ENCODE peak calls at places on chromosomes 7 and 10, in six cellular contexts. One of them, this sample, is unnamed.
A peak's percentile ranks its signal among the peaks of the same experiment; 100 is the strongest.

GRCh38 chr10:49080071-49080470 is 35.3 kb downstream of the VSTM4 start:
- DNase-seq in A549: no peak
- DNase-seq in K562: no peak
- DNase-seq in SK-N-SH: no peak
- DNase-seq in HepG2: no peak
- DNase-seq in GM12878: no peak
- DNase-seq in this sample: no peak

GRCh38 chr7:2527505-2528464 is 8.2 kb downstream of the LFNG start:
- DNase-seq in A549: peak; percentile 75
- DNase-seq in K562: peak; percentile 79
- DNase-seq in SK-N-SH: no peak
- DNase-seq in HepG2: peak; percentile 84
- DNase-seq in GM12878: no peak
- DNase-seq in this sample: no peak

GRCh38 chr7:100693312-100694195 is 496 bp downstream of the GIGYF1 start:
- DNase-seq in A549: no peak
- DNase-seq in K562: peak; percentile 93
- DNase-seq in SK-N-SH: peak; percentile 89
- DNase-seq in HepG2: no peak
- DNase-seq in GM12878: no peak
- DNase-seq in this sample: no peak

GRCh38 chr10:117457932-117458331 is 82.7 kb upstream of the PDZD8 start:
- DNase-seq in A549: no peak
- DNase-seq in K562: no peak
- DNase-seq in SK-N-SH: no peak
- DNase-seq in HepG2: no peak
- DNase-seq in GM12878: no peak
- DNase-seq in this sample: no peak

GRCh38 chr7:69651101-69651590 is 52.9 kb downstream of the AUTS2 start:
- DNase-seq in A549: no peak
- DNase-seq in K562: no peak
- DNase-seq in SK-N-SH: no peak
- DNase-seq in HepG2: no peak
- DNase-seq in GM12878: peak; percentile 75
- DNase-seq in this sample: no peak

GRCh38 chr10:80191589-80192270 is 13.6 kb downstream of the ANXA11 start:
- DNase-seq in A549: no peak
- DNase-seq in K562: no peak
- DNase-seq in SK-N-SH: no peak
- DNase-seq in HepG2: no peak
- DNase-seq in GM12878: no peak
- DNase-seq in this sample: no peak

GRCh38 chr10:106615081-106615480 is 549.4 kb downstream of the SORCS1 start:
- DNase-seq in A549: no peak
- DNase-seq in K562: no peak
- DNase-seq in SK-N-SH: no peak
- DNase-seq in HepG2: no peak
- DNase-seq in GM12878: no peak
- DNase-seq in this sample: no peak

GRCh38 chr10:47253651-47254375 is 46.2 kb upstream of the GDF10 start:
- DNase-seq in A549: no peak
- DNase-seq in K562: no peak
- DNase-seq in SK-N-SH: no peak
- DNase-seq in HepG2: no peak
- DNase-seq in GM12878: no peak
- DNase-seq in this sample: no peak

DNA sequence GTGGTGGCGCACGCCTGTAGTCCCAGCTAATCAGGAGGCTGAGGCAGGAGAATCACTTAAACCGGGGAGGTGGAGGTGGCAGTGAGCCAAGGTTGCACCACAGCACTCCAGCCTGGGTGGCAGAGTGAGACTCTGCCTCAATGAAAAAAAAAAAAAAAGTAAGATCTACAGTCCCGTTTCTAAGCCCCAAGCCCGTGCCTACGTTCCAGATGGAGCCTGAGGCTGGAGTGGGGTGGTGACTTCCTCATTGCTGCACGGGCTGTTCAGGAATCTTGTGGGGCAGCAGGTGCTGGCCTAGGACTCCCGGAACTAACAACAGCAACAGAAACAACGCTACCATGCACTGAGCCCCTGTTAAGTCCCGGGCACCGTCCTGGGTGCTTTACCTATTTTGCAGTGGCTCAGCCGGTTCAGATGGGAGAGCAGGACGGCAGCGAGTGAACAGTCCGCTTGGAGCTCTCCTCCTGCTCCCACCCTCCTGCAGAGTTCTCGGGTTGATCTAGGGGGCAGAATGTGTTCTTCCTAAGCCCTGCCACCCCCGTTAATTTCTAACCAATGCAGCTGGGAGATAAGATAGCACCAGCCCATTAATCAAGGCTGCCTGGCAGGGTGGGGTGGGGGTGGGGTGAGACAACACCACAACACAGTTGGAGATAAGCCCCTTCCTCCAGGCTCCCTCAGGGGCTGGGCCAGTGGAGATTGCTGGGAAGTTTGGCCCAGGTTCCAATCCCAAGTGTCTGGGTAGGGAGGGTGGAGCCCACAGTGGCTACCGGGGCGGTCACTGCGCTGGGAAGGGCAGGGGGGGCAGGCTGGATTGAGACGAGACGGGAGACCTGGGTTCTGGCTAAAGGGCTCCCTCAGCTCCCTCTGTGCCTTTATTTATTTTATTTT is 17.0 kb upstream of the SFRP5 start:
- DNase-seq in A549: no peak
- DNase-seq in K562: peak; percentile 90
- DNase-seq in SK-N-SH: peak; percentile 80
- DNase-seq in HepG2: peak; percentile 43
- DNase-seq in GM12878: no peak
- DNase-seq in this sample: no peak
- TF ChIP-seq CHD2 in A549: no peak
- TF ChIP-seq CHD2 in K562: peak; percentile 39
- TF ChIP-seq CHD2 in SK-N-SH: peak; percentile 86
- TF ChIP-seq CHD2 in HepG2: no peak
- TF ChIP-seq CHD2 in GM12878: no peak
- TF ChIP-seq CHD2 in this sample: no peak

GRCh38 chr7:130281227-130281626 is 11.7 kb upstream of the CPA4 start:
- DNase-seq in A549: no peak
- DNase-seq in K562: no peak
- DNase-seq in SK-N-SH: no peak
- DNase-seq in HepG2: no peak
- DNase-seq in GM12878: no peak
- DNase-seq in this sample: no peak
- TF ChIP-seq CHD2 in A549: no peak
- TF ChIP-seq CHD2 in K562: no peak
- TF ChIP-seq CHD2 in SK-N-SH: no peak
- TF ChIP-seq CHD2 in HepG2: no peak
- TF ChIP-seq CHD2 in GM12878: no peak
- TF ChIP-seq CHD2 in this sample: no peak

GRCh38 chr10:5434017-5434753 is 21.8 kb downstream of the NET1 start:
- DNase-seq in A549: peak; percentile 73
- DNase-seq in K562: peak; percentile 28
- DNase-seq in SK-N-SH: peak; percentile 47
- DNase-seq in HepG2: peak; percentile 41
- DNase-seq in GM12878: no peak
- DNase-seq in this sample: no peak
- TF ChIP-seq CHD2 in A549: no peak
- TF ChIP-seq CHD2 in K562: no peak
- TF ChIP-seq CHD2 in SK-N-SH: no peak
- TF ChIP-seq CHD2 in HepG2: no peak
- TF ChIP-seq CHD2 in GM12878: no peak
- TF ChIP-seq CHD2 in this sample: no peak

DNA sequence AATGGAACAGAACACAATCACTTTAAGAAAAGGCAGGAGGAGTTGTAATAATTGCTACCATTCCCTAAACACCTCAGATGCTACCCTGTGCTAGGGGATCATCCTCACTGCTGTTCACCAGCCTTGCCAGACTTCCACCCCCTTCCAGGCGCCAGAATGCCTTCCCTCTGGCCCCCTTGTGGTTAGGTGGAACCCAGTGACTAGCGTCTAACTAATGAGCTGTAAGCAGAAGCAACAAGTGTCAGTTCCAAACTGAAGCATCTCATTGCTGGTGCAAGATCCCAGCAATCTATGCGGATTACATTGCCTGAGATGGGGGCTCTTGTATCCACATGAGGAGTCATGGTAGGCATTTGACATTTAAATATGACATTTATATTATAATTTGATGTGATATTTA is 86.6 kb downstream of the FRMD4A start:
- DNase-seq in A549: peak; percentile 12
- DNase-seq in K562: no peak
- DNase-seq in SK-N-SH: no peak
- DNase-seq in HepG2: no peak
- DNase-seq in GM12878: no peak
- DNase-seq in this sample: peak; percentile 61
- TF ChIP-seq CHD2 in A549: no peak
- TF ChIP-seq CHD2 in K562: no peak
- TF ChIP-seq CHD2 in SK-N-SH: no peak
- TF ChIP-seq CHD2 in HepG2: no peak
- TF ChIP-seq CHD2 in GM12878: no peak
- TF ChIP-seq CHD2 in this sample: no peak

GRCh38 chr10:110344622-110345021 is 39.9 kb upstream of the SMNDC1 start:
- DNase-seq in A549: no peak
- DNase-seq in K562: no peak
- DNase-seq in SK-N-SH: no peak
- DNase-seq in HepG2: no peak
- DNase-seq in GM12878: no peak
- DNase-seq in this sample: no peak
- TF ChIP-seq CHD2 in A549: no peak
- TF ChIP-seq CHD2 in K562: no peak
- TF ChIP-seq CHD2 in SK-N-SH: no peak
- TF ChIP-seq CHD2 in HepG2: no peak
- TF ChIP-seq CHD2 in GM12878: no peak
- TF ChIP-seq CHD2 in this sample: no peak

DNA sequence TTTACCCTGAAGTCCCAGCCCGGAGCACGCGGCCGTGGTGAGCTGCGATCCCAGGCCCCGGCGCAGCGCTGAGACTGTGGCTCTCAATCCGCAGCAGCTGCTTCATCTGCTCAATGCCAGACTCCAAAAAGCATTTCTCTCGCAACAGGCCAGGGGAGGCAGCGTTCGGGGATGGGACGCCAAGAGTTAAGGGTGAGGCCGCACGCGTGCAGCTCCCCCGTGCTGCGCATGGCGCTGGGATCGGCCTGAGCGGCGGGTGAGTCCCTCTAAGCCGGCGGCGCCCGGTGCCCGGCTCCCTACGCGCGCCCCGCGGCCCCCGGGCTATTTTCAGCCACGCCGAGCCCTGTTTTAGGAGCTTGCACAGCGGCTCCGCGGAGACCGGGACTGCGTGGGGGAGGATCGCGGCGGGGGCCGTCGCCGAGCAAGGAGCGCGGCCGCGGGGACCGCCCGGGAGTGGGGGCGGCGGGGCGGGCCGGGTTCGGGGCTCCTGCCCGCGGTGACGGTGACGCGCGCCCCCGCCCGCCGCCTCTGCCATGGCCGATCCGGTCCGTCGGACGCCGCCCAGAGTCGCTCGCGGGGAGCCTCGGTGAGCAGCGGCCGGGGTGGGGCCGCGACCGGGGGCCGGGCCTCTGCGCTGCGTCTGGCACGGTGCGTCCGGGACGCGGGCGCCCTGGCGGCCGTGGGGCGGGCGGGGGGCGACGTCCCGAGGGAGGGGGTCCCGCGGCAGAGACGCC is 29.4 kb upstream of the JAKMIP3 start:
- DNase-seq in A549: peak; percentile 57
- DNase-seq in K562: no peak
- DNase-seq in SK-N-SH: peak; percentile 85
- DNase-seq in HepG2: no peak
- DNase-seq in GM12878: no peak
- DNase-seq in this sample: peak; percentile 70
- TF ChIP-seq CHD2 in A549: no peak
- TF ChIP-seq CHD2 in K562: no peak
- TF ChIP-seq CHD2 in SK-N-SH: no peak
- TF ChIP-seq CHD2 in HepG2: no peak
- TF ChIP-seq CHD2 in GM12878: no peak
- TF ChIP-seq CHD2 in this sample: no peak

This sample was measured in H1.